ENCODE peak calls at places on chromosomes 6 and 20, in four cellular contexts. S is GM12891, U is right lobe of liver, Q is HCT116. F is an unnamed sample.

GRCh38 chr6:29758761-29759160 is 35.5 kb downstream of the HLA-F start:
- DNase-seq in S (no peak), U (peak), Q (no peak), F (no peak)

GRCh38 chr20:61949363-61949713 is 116.3 kb downstream of the TAF4 start:
- DNase-seq in S (no peak), U (peak), Q (no peak), F (no peak)

GRCh38 chr6:378958-379366 is 12.6 kb upstream of the IRF4 start:
- DNase-seq in S (no peak), U (no peak), Q (no peak), F (no peak)

GRCh38 chr20:2652724-2653510 is 485 bp downstream of the NOP56 start:
- DNase-seq in S (peak), U (no peak), Q (no peak), F (no peak)

GRCh38 chr6:75275067-75275466 is 9.5 kb downstream of the TMEM30A start:
- DNase-seq in S (no peak), U (no peak), Q (no peak), F (no peak)

GRCh38 chr6:160226118-160226541 is 32.5 kb downstream of the SLC22A2 start:
- DNase-seq in S (no peak), U (no peak), Q (no peak), F (no peak)

GRCh38 chr6:36631326-36632046 is 37.3 kb downstream of the SRSF3 start:
- DNase-seq in S (no peak), U (no peak), Q (no peak), F (no peak)

GRCh38 chr6:167470101-167470835 is 145.4 kb downstream of the TTLL2 start:
- DNase-seq in S (no peak), U (no peak), Q (no peak), F (no peak)

GRCh38 chr20:38094373-38094775 is 60.8 kb downstream of the RPRD1B start:
- DNase-seq in S (peak), U (no peak), Q (no peak), F (peak)

GRCh38 chr6:72798196-72798595 is 176.3 kb downstream of the KCNQ5 start:
- DNase-seq in S (no peak), U (no peak), Q (no peak), F (no peak)

GRCh38 chr20:5080384-5080877 is 39.3 kb downstream of the PCNA start:
- DNase-seq in S (no peak), U (peak), Q (no peak), F (no peak)

GRCh38 chr20:17759449-17759848 is 59.7 kb downstream of the BANF2 start:
- DNase-seq in S (no peak), U (no peak), Q (no peak), F (no peak)

GRCh38 chr6:49453221-49453620 is 9.8 kb downstream of the MMUT start:
- DNase-seq in S (no peak), U (no peak), Q (no peak), F (no peak)

GRCh38 chr6:148747493-148748160 is 797 bp downstream of the UST start:
- DNase-seq in S (no peak), U (peak), Q (no peak), F (no peak)

GRCh38 chr6:149313070-149313469 is 4.4 kb upstream of the TAB2 start:
- DNase-seq in S (no peak), U (no peak), Q (no peak), F (no peak)

GRCh38 chr6:148513145-148514071 is 170.8 kb downstream of the SASH1 start:
- DNase-seq in S (no peak), U (no peak), Q (no peak), F (no peak)

GRCh38 chr20:25669826-25670422 is 26.7 kb downstream of the ZNF337 start:
- DNase-seq in S (no peak), U (no peak), Q (no peak), F (no peak)

GRCh38 chr6:118307581-118307980 is 240.5 kb upstream of the PLN start:
- DNase-seq in S (no peak), U (peak), Q (no peak), F (no peak)

GRCh38 chr20:62824476-62825287 is 7.8 kb downstream of the COL9A3 start:
- DNase-seq in S (peak), U (no peak), Q (no peak), F (no peak)

GRCh38 chr20:52105045-52105572 is 86.5 kb downstream of the ZFP64 start:
- DNase-seq in S (no peak), U (no peak), Q (no peak), F (peak)

DNA sequence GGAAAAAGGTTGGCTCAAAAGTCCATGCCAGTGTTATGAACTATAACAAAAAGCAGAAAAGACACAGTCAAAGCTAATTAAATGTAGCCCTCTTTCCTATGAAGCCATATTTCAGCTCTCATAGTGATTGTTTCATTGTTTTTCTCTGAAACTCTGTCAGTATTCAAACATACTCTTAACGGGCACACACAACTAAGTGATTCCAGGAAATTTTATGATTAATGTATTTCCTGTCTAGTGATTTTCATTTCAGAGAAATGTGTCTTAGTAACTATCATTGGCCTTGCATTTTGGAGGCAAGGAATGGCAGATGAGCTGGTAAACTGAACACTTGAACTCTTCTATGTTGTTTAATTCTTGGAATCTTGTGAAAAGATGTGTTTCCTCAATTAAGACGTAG is 68.0 kb downstream of the CLVS2 start:
- DNase-seq in S (no peak), U (no peak), Q (no peak), F (no peak)
- TF ChIP-seq POLR2A in S (no peak), U (no peak), Q (no peak), F (no peak)

DNA sequence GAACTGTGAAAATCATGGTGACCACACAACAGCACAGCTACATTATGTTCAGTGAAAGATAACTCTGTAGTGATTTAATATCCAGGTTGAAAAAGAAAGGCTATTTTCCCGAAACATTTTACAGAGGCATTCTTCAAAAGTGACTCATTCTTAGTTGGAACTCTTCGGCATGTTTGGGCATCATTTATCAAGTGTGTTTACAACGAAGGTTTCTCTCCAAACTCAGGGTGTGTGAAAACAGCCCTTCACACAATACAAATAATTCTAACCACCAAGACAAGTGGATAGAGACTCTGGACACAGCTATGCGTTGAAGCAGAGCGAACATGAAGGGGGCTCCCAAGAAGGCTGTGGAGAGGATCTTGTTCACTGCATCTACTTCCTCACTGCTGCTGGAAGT is 57.6 kb downstream of the CBLN4 start:
- DNase-seq in S (no peak), U (no peak), Q (no peak), F (no peak)
- TF ChIP-seq POLR2A in S (no peak), U (no peak), Q (no peak), F (no peak)

GRCh38 chr20:36235892-36236785 is at the start of gene AAR2:
- DNase-seq in S (peak), U (peak), Q (peak), F (peak)
- TF ChIP-seq POLR2A in S (peak), U (peak), Q (peak), F (peak)

GRCh38 chr6:26234421-26235239 is 130.4 kb upstream of the BTN3A2 start:
- DNase-seq in S (no peak), U (no peak), Q (no peak), F (no peak)
- TF ChIP-seq POLR2A in S (peak), U (peak), Q (no peak), F (peak)

GRCh38 chr20:59043698-59044097 is 1.1 kb upstream of the PRELID3B start:
- DNase-seq in S (no peak), U (no peak), Q (no peak), F (no peak)

GRCh38 chr20:59039233-59039632 is 3.4 kb downstream of the PRELID3B start:
- DNase-seq in S (no peak), U (no peak), Q (no peak), F (no peak)

GRCh38 chr20:59042796-59043621 is 423 bp upstream of the PRELID3B start:
- DNase-seq in S (peak), U (peak), Q (peak), F (peak)

GRCh38 chr20:59042151-59042795 is at the start of gene PRELID3B:
- DNase-seq in S (no peak), U (peak), Q (no peak), F (no peak)

DNA sequence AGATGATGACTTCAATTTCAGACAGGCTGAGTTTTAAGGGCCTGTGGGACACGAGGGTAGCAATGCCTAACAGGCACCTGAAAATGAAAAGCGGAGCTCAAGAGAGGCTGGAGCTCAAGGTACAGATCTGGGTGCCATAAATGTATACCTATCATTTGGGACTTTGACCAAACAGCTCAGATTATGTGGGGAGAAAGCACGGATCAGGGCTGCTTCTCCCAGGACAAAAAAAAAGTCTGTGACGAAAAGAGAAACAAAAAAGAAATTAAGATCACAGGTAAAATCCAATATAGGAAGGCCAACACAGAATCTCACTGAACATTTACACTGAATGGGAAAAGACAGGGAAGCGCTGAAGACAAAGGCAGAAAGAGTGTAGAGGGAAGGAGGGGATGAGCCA is 1.9 kb downstream of the PRELID3B start:
- DNase-seq in S (no peak), U (no peak), Q (no peak), F (no peak)
- TF ChIP-seq POLR2A in S (no peak), U (no peak), Q (no peak), F (no peak)

GRCh38 chr6:16759181-16759645 is 2.0 kb downstream of the ATXN1 start:
- DNase-seq in S (no peak), U (no peak), Q (no peak), F (peak)

GRCh38 chr6:16761469-16762264 is 407 bp upstream of the ATXN1 start:
- DNase-seq in S (peak), U (peak), Q (peak), F (peak)

GRCh38 chr6:16758163-16758975 is 2.9 kb downstream of the ATXN1 start:
- DNase-seq in S (no peak), U (no peak), Q (no peak), F (no peak)

GRCh38 chr6:16760536-16761468 is at the start of gene ATXN1:
- DNase-seq in S (peak), U (peak), Q (no peak), F (peak)

DNA sequence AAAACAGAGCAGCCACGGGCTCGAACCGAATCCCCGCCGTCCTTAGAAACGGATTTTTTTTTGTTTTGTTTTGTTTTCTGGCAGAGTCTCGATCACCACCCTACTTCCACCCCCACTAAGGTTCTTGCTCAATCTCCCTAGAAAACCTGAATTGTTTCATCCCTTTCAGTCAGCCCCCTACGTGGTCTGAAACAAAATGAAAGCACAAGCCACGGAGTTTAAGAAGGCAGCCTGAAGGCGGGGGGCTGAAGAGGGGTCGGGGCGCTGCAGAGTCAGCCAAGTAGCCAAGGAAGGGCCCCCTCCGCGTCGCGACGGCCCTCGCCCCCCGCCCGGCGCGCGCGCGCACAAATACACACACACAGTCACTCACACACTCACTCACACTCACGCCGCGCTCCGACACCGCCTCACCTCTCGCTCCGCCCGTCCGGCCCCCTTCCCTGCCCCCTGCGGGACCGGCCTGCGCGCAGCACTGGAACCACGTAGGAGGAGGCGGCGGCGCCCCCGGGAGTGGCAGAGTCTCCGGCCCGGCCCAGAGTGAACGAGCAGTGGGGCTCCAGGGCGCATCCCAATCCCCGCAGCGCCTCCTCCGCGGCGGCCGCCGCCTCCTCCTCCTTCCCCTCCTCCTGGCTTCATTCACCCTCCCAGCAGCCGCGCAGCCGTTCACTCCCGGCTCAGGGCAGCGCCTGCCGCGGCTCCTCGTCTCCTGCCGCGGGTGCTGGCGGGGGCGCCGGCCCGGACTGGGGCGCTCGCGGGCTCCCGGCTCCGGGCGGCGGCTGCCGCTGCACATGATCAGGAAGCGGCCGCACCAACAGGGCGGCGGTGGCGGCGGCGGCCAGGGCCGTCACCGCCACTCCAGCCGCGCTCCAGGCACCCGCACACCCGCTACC is 1.4 kb downstream of the ATXN1 start:
- DNase-seq in S (peak), U (peak), Q (no peak), F (peak)
- TF ChIP-seq POLR2A in S (peak), U (peak), Q (no peak), F (peak)

DNA sequence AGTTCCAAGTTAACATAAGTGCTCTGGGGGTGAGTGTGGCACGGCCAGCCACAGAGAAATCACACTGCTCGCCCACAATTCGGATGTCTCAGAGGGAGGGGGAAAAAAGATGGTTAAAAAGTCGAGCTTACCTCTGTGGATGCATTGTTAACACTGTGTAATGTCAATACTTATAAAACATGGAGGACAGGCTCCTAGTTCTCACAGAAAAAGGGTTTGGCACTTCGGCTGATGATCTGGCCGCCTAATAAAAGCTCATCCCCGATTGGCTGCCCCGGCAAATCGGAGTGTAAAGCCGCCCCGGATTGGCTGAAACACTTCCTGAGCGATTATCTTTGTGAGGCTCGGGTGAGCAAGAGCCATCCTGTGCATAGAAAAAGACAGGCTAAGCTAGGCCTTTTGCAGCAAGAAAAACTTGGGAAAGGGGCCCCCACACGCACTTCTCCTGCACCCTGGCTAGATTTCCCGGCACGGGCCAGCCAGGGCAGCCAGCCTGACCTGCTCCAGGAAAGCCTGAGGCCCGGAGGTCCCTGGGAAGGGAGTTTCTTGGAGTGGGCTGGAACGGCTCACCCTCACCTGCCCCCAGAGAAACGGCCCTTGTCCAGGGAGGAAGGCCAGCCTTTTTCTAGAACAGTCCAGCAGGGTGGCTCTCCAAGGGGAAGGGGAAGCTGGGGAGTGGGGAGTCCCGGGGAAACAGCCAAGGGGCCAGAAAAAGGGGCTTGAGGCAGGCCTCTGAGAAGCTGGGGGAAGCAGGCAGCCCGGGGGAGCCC is at the start of gene ZMYND8:
- DNase-seq in S (peak), U (peak), Q (peak), F (peak)
- TF ChIP-seq POLR2A in S (peak), U (peak), Q (peak), F (peak)

DNA sequence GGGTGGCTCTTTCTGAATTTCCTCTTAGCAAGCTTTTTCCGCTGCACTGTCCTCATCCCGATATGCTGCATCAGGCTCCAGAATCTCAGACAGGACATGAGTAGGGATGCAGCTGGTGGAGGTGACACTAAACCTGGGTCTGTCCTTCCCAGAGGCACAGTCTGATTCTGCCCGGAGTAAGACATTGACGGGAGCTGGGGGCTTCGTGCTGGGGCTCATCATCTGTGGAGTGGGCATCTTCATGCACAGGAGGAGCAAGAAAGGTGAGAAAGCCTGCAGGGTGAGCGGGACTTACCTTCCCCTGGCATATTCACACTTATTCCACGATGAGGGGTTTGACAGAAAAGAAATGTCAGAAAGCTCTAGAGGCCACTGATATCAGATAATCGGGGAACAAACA is 9.8 kb downstream of the HLA-DPB1 start:
- DNase-seq in S (no peak), U (no peak), Q (no peak), F (no peak)
- TF ChIP-seq POLR2A in S (no peak), U (no peak), Q (no peak), F (no peak)